ENCODE peak calls at places on chromosomes 5 and 9, in eight cellular contexts. P, T, F, I, C, L, V and E are unnamed samples.

GRCh38 chr9:28583832-28584231 is 1010.6 kb upstream of the C9orf72 start:
- DNase-seq in P (no peak), T (no peak), F (no peak), I (no peak), C (no peak), L (no peak), V (no peak), E (no peak)

GRCh38 chr5:5335708-5336211 is 86.7 kb upstream of the ICE1 start:
- DNase-seq in P (no peak), T (no peak), F (peak; percentile 84), I (no peak), C (peak; percentile 25), L (no peak), V (no peak), E (no peak)

GRCh38 chr5:81086881-81087281 is 126.7 kb downstream of the RASGRF2 start:
- DNase-seq in P (no peak), T (no peak), F (no peak), I (no peak), C (no peak), L (no peak), V (no peak), E (no peak)

GRCh38 chr5:83924171-83924570 is 203.5 kb upstream of the HAPLN1 start:
- DNase-seq in P (no peak), T (no peak), F (peak; percentile 77), I (no peak), C (peak; percentile 69), L (no peak), V (no peak), E (no peak)

GRCh38 chr5:78753093-78753531 is 104.5 kb upstream of the LHFPL2 start:
- DNase-seq in P (no peak), T (no peak), F (no peak), I (no peak), C (peak; percentile 55), L (no peak), V (no peak), E (no peak)

GRCh38 chr5:65102501-65102825 is 333.7 kb downstream of the CWC27 start:
- DNase-seq in P (no peak), T (no peak), F (no peak), I (no peak), C (no peak), L (no peak), V (no peak), E (no peak)

GRCh38 chr5:177578331-177578730 is 13.7 kb upstream of the TMED9 start:
- DNase-seq in P (no peak), T (no peak), F (no peak), I (no peak), C (no peak), L (no peak), V (no peak), E (no peak)

GRCh38 chr9:81729141-81729540 is 39.8 kb upstream of the TLE1 start:
- DNase-seq in P (no peak), T (no peak), F (no peak), I (no peak), C (no peak), L (no peak), V (no peak), E (peak; percentile 57)

GRCh38 chr5:96066386-96066719 is 104.7 kb upstream of the ELL2 start:
- DNase-seq in P (no peak), T (no peak), F (no peak), I (no peak), C (no peak), L (no peak), V (no peak), E (no peak)

GRCh38 chr9:123669355-123669754 is 260.6 kb downstream of the DENND1A start:
- DNase-seq in P (no peak), T (no peak), F (peak; percentile 42), I (no peak), C (no peak), L (no peak), V (no peak), E (no peak)

GRCh38 chr5:149403923-149404745 is 25.0 kb upstream of the IL17B start:
- DNase-seq in P (no peak), T (no peak), F (peak; percentile 50), I (no peak), C (peak; percentile 94), L (no peak), V (no peak), E (no peak)

GRCh38 chr5:34735436-34736426 is 79.6 kb downstream of the RAI14 start:
- DNase-seq in P (no peak), T (no peak), F (no peak), I (no peak), C (peak; percentile 69), L (no peak), V (no peak), E (no peak)

GRCh38 chr5:40413747-40414146 is 266.0 kb upstream of the PTGER4 start:
- DNase-seq in P (no peak), T (no peak), F (no peak), I (no peak), C (no peak), L (no peak), V (no peak), E (no peak)

GRCh38 chr9:20606637-20607036 is 15.7 kb downstream of the MLLT3 start:
- DNase-seq in P (no peak), T (no peak), F (no peak), I (no peak), C (no peak), L (no peak), V (peak; percentile 27), E (no peak)

GRCh38 chr5:53059281-53059680 is 50.3 kb downstream of the MOCS2 start:
- DNase-seq in P (no peak), T (no peak), F (no peak), I (no peak), C (no peak), L (no peak), V (no peak), E (no peak)

GRCh38 chr5:56595561-56595960 is 219.8 kb upstream of the MAP3K1 start:
- DNase-seq in P (no peak), T (no peak), F (peak; percentile 67), I (no peak), C (no peak), L (no peak), V (no peak), E (no peak)

GRCh38 chr5:168219515-168220410 is 71.7 kb upstream of the WWC1 start:
- DNase-seq in P (no peak), T (peak; percentile 66), F (peak; percentile 85), I (no peak), C (peak; percentile 52), L (peak; percentile 43), V (peak; percentile 88), E (peak; percentile 48)

GRCh38 chr5:78576376-78576775 is 72.2 kb downstream of the LHFPL2 start:
- DNase-seq in P (no peak), T (no peak), F (no peak), I (no peak), C (no peak), L (no peak), V (no peak), E (no peak)

GRCh38 chr5:17081142-17081541 is 136.3 kb upstream of the BASP1 start:
- DNase-seq in P (no peak), T (no peak), F (no peak), I (no peak), C (peak; percentile 48), L (no peak), V (no peak), E (no peak)

GRCh38 chr9:96581823-96582598 is 37.6 kb downstream of the CDC14B start:
- DNase-seq in P (no peak), T (no peak), F (no peak), I (no peak), C (no peak), L (no peak), V (peak; percentile 36), E (no peak)

GRCh38 chr5:73666891-73667290 is 40.9 kb downstream of the ARHGEF28 start:
- DNase-seq in P (no peak), T (no peak), F (no peak), I (no peak), C (no peak), L (no peak), V (no peak), E (no peak)

GRCh38 chr9:114289571-114290481 is 33.1 kb upstream of the ORM1 start:
- DNase-seq in P (no peak), T (peak; percentile 41), F (no peak), I (no peak), C (no peak), L (no peak), V (no peak), E (no peak)

GRCh38 chr9:90830977-90831376 is 29.4 kb downstream of the SYK start:
- DNase-seq in P (no peak), T (no peak), F (no peak), I (no peak), C (no peak), L (no peak), V (no peak), E (peak; percentile 74)

GRCh38 chr9:134858051-134858841 is 22.4 kb upstream of the FCN2 start:
- DNase-seq in P (no peak), T (no peak), F (peak; percentile 91), I (peak; percentile 41), C (no peak), L (no peak), V (no peak), E (no peak)